ENCODE peak calls at places on chromosomes 13 and 19, in eight cellular contexts. R is tibial nerve; T is GM10248; J is heart left ventricle; V is EL; A is mesothelial cell of epicardium; B is stimulated activated CD8-positive, alpha-beta memory T cell treated with anti-CD3 and anti-CD28 coated beads, Interleukin-15, amount 100 ng/mL, for 48 hours; C is HT1080. D is an unnamed sample.

GRCh38 chr19:57262044-57262443 is 18.2 kb upstream of the ZNF460 start:
- DNase-seq in R (no peak), T (no peak), J (no peak), V (no peak), A (no peak), B (no peak), C (no peak), D (no peak)

GRCh38 chr19:16373539-16373938 is 48.9 kb downstream of the KLF2 start:
- DNase-seq in R (peak), T (no peak), J (peak), V (peak), A (no peak), B (no peak), C (no peak), D (no peak)

GRCh38 chr13:113005997-113006396 is 37.0 kb downstream of the MCF2L start:
- DNase-seq in R (no peak), T (no peak), J (no peak), V (no peak), A (no peak), B (no peak), C (no peak), D (no peak)

GRCh38 chr13:89227356-89227755 is 1556.2 kb downstream of the SLITRK5 start:
- DNase-seq in R (no peak), T (no peak), J (no peak), V (no peak), A (no peak), B (no peak), C (peak), D (no peak)

GRCh38 chr19:12346896-12347295 is 13.5 kb upstream of the ZNF563 start:
- DNase-seq in R (no peak), T (no peak), J (no peak), V (no peak), A (no peak), B (no peak), C (no peak), D (no peak)

GRCh38 chr19:47687906-47688305 is 25.3 kb upstream of the EHD2 start:
- DNase-seq in R (no peak), T (no peak), J (no peak), V (no peak), A (no peak), B (no peak), C (no peak), D (no peak)

GRCh38 chr13:65724261-65724660 is 1505.9 kb downstream of the PCDH9 start:
- DNase-seq in R (no peak), T (no peak), J (no peak), V (peak), A (no peak), B (no peak), C (peak), D (peak)

GRCh38 chr13:106568225-106569003 is 477 bp upstream of the ARGLU1 start:
- DNase-seq in R (no peak), T (no peak), J (no peak), V (no peak), A (no peak), B (no peak), C (no peak), D (peak)

GRCh38 chr19:55540619-55541018 is 3.7 kb upstream of the SBK2 start:
- DNase-seq in R (no peak), T (no peak), J (no peak), V (no peak), A (no peak), B (no peak), C (no peak), D (no peak)

GRCh38 chr19:18433735-18434398 is 4.1 kb downstream of the ISYNA1 start:
- DNase-seq in R (no peak), T (no peak), J (no peak), V (no peak), A (no peak), B (no peak), C (no peak), D (no peak)

GRCh38 chr13:54187461-54187860 is 1158.8 kb downstream of the OLFM4 start:
- DNase-seq in R (no peak), T (no peak), J (no peak), V (no peak), A (no peak), B (no peak), C (no peak), D (no peak)

GRCh38 chr19:9842834-9843625 is 7.9 kb downstream of the PIN1 start:
- DNase-seq in R (no peak), T (no peak), J (no peak), V (no peak), A (no peak), B (no peak), C (no peak), D (no peak)

GRCh38 chr19:18940791-18941627 is at the start of gene HOMER3:
- DNase-seq in R (peak), T (peak), J (peak), V (peak), A (peak), B (peak), C (no peak), D (no peak)